ENCODE peak calls at places on chromosomes 12 and 14, in five cellular contexts. One of them, this sample, is unnamed.

GRCh38 chr12:11497438-11497837 is 102.1 kb upstream of the PRB2 start:
- DNase-seq in stimulated activated CD8-positive, alpha-beta memory T cell treated with anti-CD3 and anti-CD28 coated beads, Interleukin-7, amount 100 ng/mL, for 1 hour: no peak
- DNase-seq in NCI-H748 treated with DMSO at 0.1 percent for 48 hours: no peak
- DNase-seq in NCI-H1417: no peak
- DNase-seq in tibial artery: no peak
- DNase-seq in this sample: no peak

GRCh38 chr12:127987199-127987901 is 279.6 kb upstream of the TMEM132C start:
- DNase-seq in stimulated activated CD8-positive, alpha-beta memory T cell treated with anti-CD3 and anti-CD28 coated beads, Interleukin-7, amount 100 ng/mL, for 1 hour: no peak
- DNase-seq in NCI-H748 treated with DMSO at 0.1 percent for 48 hours: no peak
- DNase-seq in tibial artery: no peak
- DNase-seq in NCI-H1417: no peak
- DNase-seq in this sample: no peak

GRCh38 chr12:122395319-122395718 is 27.1 kb downstream of the CLIP1 start:
- DNase-seq in NCI-H748 treated with DMSO at 0.1 percent for 48 hours: no peak
- DNase-seq in tibial artery: peak
- DNase-seq in stimulated activated CD8-positive, alpha-beta memory T cell treated with anti-CD3 and anti-CD28 coated beads, Interleukin-7, amount 100 ng/mL, for 1 hour: no peak
- DNase-seq in NCI-H1417: no peak
- DNase-seq in this sample: no peak

GRCh38 chr14:23789696-23790095 is 153.5 kb downstream of the DHRS2 start:
- DNase-seq in NCI-H748 treated with DMSO at 0.1 percent for 48 hours: no peak
- DNase-seq in NCI-H1417: no peak
- DNase-seq in tibial artery: no peak
- DNase-seq in stimulated activated CD8-positive, alpha-beta memory T cell treated with anti-CD3 and anti-CD28 coated beads, Interleukin-7, amount 100 ng/mL, for 1 hour: no peak
- DNase-seq in this sample: no peak

GRCh38 chr14:92613008-92613658 is 99.6 kb downstream of the RIN3 start:
- DNase-seq in NCI-H1417: no peak
- DNase-seq in tibial artery: no peak
- DNase-seq in NCI-H748 treated with DMSO at 0.1 percent for 48 hours: peak
- DNase-seq in stimulated activated CD8-positive, alpha-beta memory T cell treated with anti-CD3 and anti-CD28 coated beads, Interleukin-7, amount 100 ng/mL, for 1 hour: no peak
- DNase-seq in this sample: no peak

GRCh38 chr12:102631274-102631673 is 150.9 kb upstream of the IGF1 start:
- DNase-seq in NCI-H1417: no peak
- DNase-seq in tibial artery: no peak
- DNase-seq in NCI-H748 treated with DMSO at 0.1 percent for 48 hours: no peak
- DNase-seq in stimulated activated CD8-positive, alpha-beta memory T cell treated with anti-CD3 and anti-CD28 coated beads, Interleukin-7, amount 100 ng/mL, for 1 hour: no peak
- DNase-seq in this sample: no peak

GRCh38 chr12:124680863-124681778 is 113.7 kb upstream of the NCOR2 start:
- DNase-seq in NCI-H1417: no peak
- DNase-seq in tibial artery: peak
- DNase-seq in NCI-H748 treated with DMSO at 0.1 percent for 48 hours: no peak
- DNase-seq in stimulated activated CD8-positive, alpha-beta memory T cell treated with anti-CD3 and anti-CD28 coated beads, Interleukin-7, amount 100 ng/mL, for 1 hour: no peak
- DNase-seq in this sample: no peak

GRCh38 chr14:60175255-60175902 is 10.2 kb upstream of the DHRS7 start:
- DNase-seq in tibial artery: no peak
- DNase-seq in NCI-H748 treated with DMSO at 0.1 percent for 48 hours: no peak
- DNase-seq in NCI-H1417: no peak
- DNase-seq in stimulated activated CD8-positive, alpha-beta memory T cell treated with anti-CD3 and anti-CD28 coated beads, Interleukin-7, amount 100 ng/mL, for 1 hour: no peak
- DNase-seq in this sample: no peak

GRCh38 chr14:70698288-70698687 is 56.6 kb downstream of the TTC9 start:
- DNase-seq in stimulated activated CD8-positive, alpha-beta memory T cell treated with anti-CD3 and anti-CD28 coated beads, Interleukin-7, amount 100 ng/mL, for 1 hour: no peak
- DNase-seq in NCI-H1417: no peak
- DNase-seq in NCI-H748 treated with DMSO at 0.1 percent for 48 hours: no peak
- DNase-seq in tibial artery: no peak
- DNase-seq in this sample: no peak

GRCh38 chr14:20417250-20418186 is 4.2 kb upstream of the TEP1 start:
- DNase-seq in tibial artery: no peak
- DNase-seq in NCI-H1417: peak
- DNase-seq in NCI-H748 treated with DMSO at 0.1 percent for 48 hours: peak
- DNase-seq in stimulated activated CD8-positive, alpha-beta memory T cell treated with anti-CD3 and anti-CD28 coated beads, Interleukin-7, amount 100 ng/mL, for 1 hour: no peak
- DNase-seq in this sample: peak

GRCh38 chr12:82870825-82871377 is 184.2 kb downstream of the TMTC2 start:
- DNase-seq in stimulated activated CD8-positive, alpha-beta memory T cell treated with anti-CD3 and anti-CD28 coated beads, Interleukin-7, amount 100 ng/mL, for 1 hour: no peak
- DNase-seq in NCI-H1417: no peak
- DNase-seq in NCI-H748 treated with DMSO at 0.1 percent for 48 hours: no peak
- DNase-seq in tibial artery: no peak
- DNase-seq in this sample: no peak

GRCh38 chr14:96584199-96584906 is 82.2 kb downstream of the PAPOLA start:
- DNase-seq in NCI-H1417: peak
- DNase-seq in stimulated activated CD8-positive, alpha-beta memory T cell treated with anti-CD3 and anti-CD28 coated beads, Interleukin-7, amount 100 ng/mL, for 1 hour: no peak
- DNase-seq in tibial artery: no peak
- DNase-seq in NCI-H748 treated with DMSO at 0.1 percent for 48 hours: peak
- DNase-seq in this sample: peak

GRCh38 chr14:77228056-77228455 is 43.0 kb downstream of the NGB start:
- DNase-seq in NCI-H1417: no peak
- DNase-seq in stimulated activated CD8-positive, alpha-beta memory T cell treated with anti-CD3 and anti-CD28 coated beads, Interleukin-7, amount 100 ng/mL, for 1 hour: no peak
- DNase-seq in tibial artery: no peak
- DNase-seq in NCI-H748 treated with DMSO at 0.1 percent for 48 hours: no peak
- DNase-seq in this sample: no peak

GRCh38 chr12:89299951-89300350 is 52.4 kb downstream of the DUSP6 start:
- DNase-seq in tibial artery: no peak
- DNase-seq in NCI-H1417: no peak
- DNase-seq in stimulated activated CD8-positive, alpha-beta memory T cell treated with anti-CD3 and anti-CD28 coated beads, Interleukin-7, amount 100 ng/mL, for 1 hour: no peak
- DNase-seq in NCI-H748 treated with DMSO at 0.1 percent for 48 hours: no peak
- DNase-seq in this sample: no peak

GRCh38 chr14:80223696-80224465 is 12.6 kb upstream of the DIO2 start:
- DNase-seq in stimulated activated CD8-positive, alpha-beta memory T cell treated with anti-CD3 and anti-CD28 coated beads, Interleukin-7, amount 100 ng/mL, for 1 hour: no peak
- DNase-seq in NCI-H1417: no peak
- DNase-seq in NCI-H748 treated with DMSO at 0.1 percent for 48 hours: no peak
- DNase-seq in tibial artery: no peak
- DNase-seq in this sample: no peak

GRCh38 chr12:3022411-3022810 is 54.8 kb upstream of the TSPAN9 start:
- DNase-seq in NCI-H748 treated with DMSO at 0.1 percent for 48 hours: no peak
- DNase-seq in tibial artery: no peak
- DNase-seq in stimulated activated CD8-positive, alpha-beta memory T cell treated with anti-CD3 and anti-CD28 coated beads, Interleukin-7, amount 100 ng/mL, for 1 hour: no peak
- DNase-seq in NCI-H1417: no peak
- DNase-seq in this sample: no peak

GRCh38 chr14:83208346-83208745 is 1674.7 kb upstream of the SEL1L start:
- DNase-seq in tibial artery: no peak
- DNase-seq in NCI-H1417: no peak
- DNase-seq in NCI-H748 treated with DMSO at 0.1 percent for 48 hours: no peak
- DNase-seq in stimulated activated CD8-positive, alpha-beta memory T cell treated with anti-CD3 and anti-CD28 coated beads, Interleukin-7, amount 100 ng/mL, for 1 hour: no peak
- DNase-seq in this sample: no peak

This sample was measured in NCI-H774.